ENCODE peak calls at places on chromosome 7, in five cellular contexts. J, F, B, Y and P are unnamed samples.

GRCh38 chr7:114922652-114923402 is 933 bp downstream of the MDFIC start:
- DNase-seq in J (peak), Y (peak), B (peak), F (peak), P (peak)

GRCh38 chr7:2170576-2171521 is 61.9 kb downstream of the MAD1L1 start:
- DNase-seq in J (no peak), B (no peak), F (no peak), Y (no peak), P (no peak)

GRCh38 chr7:65216469-65216868 is 157.2 kb upstream of the ZNF92 start:
- DNase-seq in F (peak), B (peak), J (no peak), Y (peak), P (peak)

GRCh38 chr7:118352854-118353453 is 128.4 kb downstream of the ANKRD7 start:
- DNase-seq in F (no peak), Y (no peak), J (no peak), B (no peak), P (peak)

GRCh38 chr7:42283553-42283952 is 46.5 kb upstream of the GLI3 start:
- DNase-seq in B (no peak), Y (no peak), J (no peak), F (no peak), P (no peak)

GRCh38 chr7:87330942-87331341 is 14.5 kb upstream of the CROT start:
- DNase-seq in B (no peak), J (no peak), Y (no peak), F (peak), P (no peak)

GRCh38 chr7:66125052-66125694 is 10.5 kb downstream of the CRCP start:
- DNase-seq in B (no peak), Y (no peak), J (no peak), F (no peak), P (no peak)

GRCh38 chr7:128682125-128682524 is 10.0 kb downstream of the GARIN1A start:
- DNase-seq in Y (no peak), F (no peak), B (no peak), J (no peak), P (no peak)

GRCh38 chr7:93856319-93856718 is 34.2 kb downstream of the TFPI2 start:
- DNase-seq in F (no peak), B (no peak), J (no peak), Y (no peak), P (no peak)

GRCh38 chr7:26508481-26508880 is 216.8 kb downstream of the SNX10 start:
- DNase-seq in F (no peak), B (no peak), J (no peak), Y (no peak), P (no peak)

GRCh38 chr7:122397381-122397780 is 92.8 kb upstream of the FEZF1 start:
- DNase-seq in F (no peak), Y (no peak), J (no peak), B (no peak), P (peak)

GRCh38 chr7:131480384-131481315 is 75.8 kb downstream of the PODXL start:
- DNase-seq in Y (no peak), J (no peak), F (no peak), B (no peak), P (no peak)

GRCh38 chr7:71752171-71752935 is 620.4 kb downstream of the GALNT17 start:
- DNase-seq in B (peak), F (peak), Y (peak), J (no peak), P (peak)

GRCh38 chr7:87028636-87029035 is 30.8 kb downstream of the ELAPOR2 start:
- DNase-seq in Y (no peak), J (no peak), B (no peak), F (no peak), P (no peak)

GRCh38 chr7:29840701-29841100 is 34.4 kb downstream of the WIPF3 start:
- DNase-seq in F (no peak), J (no peak), Y (no peak), B (no peak), P (no peak)

GRCh38 chr7:87416682-87417587 is 58.5 kb downstream of the ABCB4 start:
- DNase-seq in Y (peak), J (no peak), B (no peak), F (peak), P (peak)

GRCh38 chr7:106588576-106589494 is 72.1 kb downstream of the CCDC71L start:
- DNase-seq in B (no peak), F (no peak), J (no peak), Y (no peak), P (no peak)

GRCh38 chr7:150410680-150411346 is 31.7 kb downstream of the ZNF775 start:
- DNase-seq in F (no peak), Y (no peak), J (no peak), B (no peak), P (no peak)

GRCh38 chr7:56256108-56256507 is 139.9 kb upstream of the NUPR2 start:
- DNase-seq in B (no peak), F (no peak), Y (no peak), J (no peak), P (no peak)

GRCh38 chr7:113026941-113027340 is 59.7 kb downstream of the GPR85 start:
- DNase-seq in B (no peak), J (no peak), F (no peak), Y (no peak), P (peak)

GRCh38 chr7:87876759-87877234 is 504 bp downstream of the DBF4 start:
- DNase-seq in F (peak), B (peak), J (peak), Y (peak), P (peak)

GRCh38 chr7:128215739-128216138 is 25.3 kb upstream of the LEP start:
- DNase-seq in J (no peak), B (no peak), Y (peak), F (no peak), P (peak)

GRCh38 chr7:51138121-51139085 is 178.2 kb downstream of the COBL start:
- DNase-seq in J (no peak), Y (no peak), B (no peak), F (no peak), P (no peak)

GRCh38 chr7:22267989-22268615 is 88.9 kb downstream of the RAPGEF5 start:
- DNase-seq in Y (no peak), J (no peak), F (no peak), B (no peak), P (no peak)

GRCh38 chr7:15783971-15784693 is 97.6 kb upstream of the MEOX2 start:
- DNase-seq in F (no peak), B (no peak), J (no peak), Y (no peak), P (no peak)

GRCh38 chr7:94154182-94154581 is 150.0 kb upstream of the BET1 start:
- DNase-seq in B (no peak), Y (no peak), F (no peak), J (no peak), P (no peak)

GRCh38 chr7:106848851-106849442 is 16.1 kb upstream of the PIK3CG start:
- DNase-seq in F (no peak), J (no peak), Y (no peak), B (no peak), P (no peak)

GRCh38 chr7:159145544-159145891 is 851 bp upstream of the VIPR2 start:
- DNase-seq in Y (no peak), J (peak), F (no peak), B (no peak), P (no peak)

GRCh38 chr7:158007697-158008257 is 579.8 kb downstream of the PTPRN2 start:
- DNase-seq in B (no peak), F (no peak), Y (no peak), J (no peak), P (no peak)

GRCh38 chr7:51123322-51124021 is 193.1 kb downstream of the COBL start:
- DNase-seq in F (no peak), J (no peak), Y (peak), B (no peak), P (peak)

GRCh38 chr7:80661729-80662128 is 23.3 kb downstream of the CD36 start:
- DNase-seq in Y (no peak), B (no peak), J (no peak), F (no peak), P (no peak)

GRCh38 chr7:11540271-11540761 is 291.7 kb downstream of the THSD7A start:
- DNase-seq in B (no peak), J (no peak), F (peak), Y (peak), P (peak)

GRCh38 chr7:107398161-107398560 is 71.7 kb upstream of the GPR22 start:
- DNase-seq in Y (no peak), F (no peak), J (no peak), B (no peak), P (no peak)

GRCh38 chr7:100583132-100584045 is 2.5 kb downstream of the LRCH4 start:
- DNase-seq in F (peak), Y (peak), J (peak), B (peak), P (peak)

GRCh38 chr7:142405122-142405765 is 147.4 kb upstream of the PRSS58 start:
- DNase-seq in F (no peak), Y (no peak), J (no peak), B (no peak), P (peak)

GRCh38 chr7:105673367-105674188 is 92.3 kb upstream of the EFCAB10 start:
- DNase-seq in J (no peak), Y (no peak), F (peak), B (peak), P (no peak)

GRCh38 chr7:122092964-122093797 is 50.9 kb downstream of the AASS start:
- DNase-seq in Y (peak), F (peak), J (peak), B (peak), P (peak)

GRCh38 chr7:92584953-92585352 is 5.2 kb downstream of the FAM133B start:
- DNase-seq in B (no peak), Y (no peak), J (no peak), F (peak), P (no peak)

GRCh38 chr7:16811555-16811954 is 6.8 kb upstream of the AGR2 start:
- DNase-seq in F (no peak), Y (no peak), J (no peak), B (no peak), P (no peak)

GRCh38 chr7:33932832-33933468 is 27.6 kb downstream of the BMPER start:
- DNase-seq in B (peak), Y (peak), J (peak), F (peak), P (peak)

GRCh38 chr7:33933611-33934281 is 28.4 kb downstream of the BMPER start:
- DNase-seq in Y (no peak), J (no peak), F (no peak), B (no peak), P (no peak)

GRCh38 chr7:33932221-33932620 is 26.9 kb downstream of the BMPER start:
- DNase-seq in J (no peak), B (no peak), Y (no peak), F (no peak), P (no peak)

GRCh38 chr7:33926535-33926934 is 21.2 kb downstream of the BMPER start:
- DNase-seq in J (no peak), Y (no peak), B (no peak), F (no peak), P (peak)

GRCh38 chr7:33928986-33929385 is 23.6 kb downstream of the BMPER start:
- DNase-seq in J (no peak), Y (no peak), B (no peak), F (no peak), P (no peak)
- H3K27ac ChIP-seq in J (no peak), Y (no peak), B (no peak), F (no peak), P (peak)

GRCh38 chr7:4709187-4709586 is 27.1 kb downstream of the FOXK1 start:
- DNase-seq in J (no peak), B (no peak), F (no peak), Y (no peak), P (no peak)
- TF ChIP-seq CTCF in J (no peak), B (no peak), F (no peak), Y (no peak), P (no peak)

DNA sequence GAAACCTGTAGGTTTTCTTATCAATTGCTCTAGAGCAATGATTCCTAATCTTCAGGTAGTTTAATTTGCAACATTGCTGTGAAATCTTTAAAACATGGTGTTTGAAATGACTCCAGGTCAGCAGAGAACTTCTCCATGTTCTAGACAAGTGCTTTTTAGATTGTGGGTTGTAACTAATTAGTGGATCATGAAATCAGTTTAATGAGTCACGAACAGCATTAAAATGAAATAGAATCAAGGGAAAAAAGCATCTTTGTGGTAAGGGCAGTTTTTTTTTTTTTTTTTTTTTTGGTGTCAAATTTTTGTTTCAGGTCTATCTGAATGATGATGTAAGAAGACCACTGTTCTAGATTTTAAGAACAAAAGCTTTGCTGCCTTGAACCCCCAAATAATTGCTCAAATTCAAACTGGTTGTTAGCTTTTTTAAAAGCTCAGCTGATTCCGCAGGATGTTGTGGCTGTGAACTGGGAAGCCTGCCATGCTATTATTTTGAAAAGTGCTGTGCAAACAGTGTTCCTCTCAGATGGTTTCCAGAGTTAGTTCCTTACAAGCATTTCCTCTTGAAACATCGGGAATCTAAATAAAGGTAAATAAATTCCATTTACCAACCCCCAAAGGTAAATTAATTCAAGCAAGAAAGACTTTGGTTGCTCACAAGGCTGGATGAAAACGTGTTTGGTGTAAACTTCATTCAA is 13.1 kb upstream of the PDK4 start:
- DNase-seq in B (no peak), Y (peak), J (no peak), F (no peak), P (no peak)
- H3K27ac ChIP-seq in B (peak), Y (peak), J (peak), F (peak), P (peak)

DNA sequence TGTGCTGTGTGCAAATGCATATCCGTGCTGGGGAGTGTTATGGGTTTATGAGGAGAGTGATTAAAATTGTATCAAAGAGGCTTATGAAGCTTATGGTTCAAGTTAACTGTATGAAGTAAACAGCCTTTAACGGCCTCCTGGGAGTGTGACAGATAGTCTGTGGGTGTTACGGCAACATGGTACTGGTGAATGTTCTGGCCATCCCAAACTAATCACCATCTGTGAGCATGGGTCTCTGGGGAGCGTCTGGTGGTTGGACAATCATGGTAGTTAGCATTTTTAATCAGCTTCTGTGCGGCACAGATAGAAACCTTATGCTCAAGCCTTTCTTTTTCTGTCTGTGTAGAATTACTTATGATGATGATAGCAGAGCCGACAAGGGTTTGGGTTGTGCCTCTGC is 601.8 kb upstream of the GALNT17 start:
- DNase-seq in F (no peak), B (no peak), J (no peak), Y (no peak), P (no peak)
- TF ChIP-seq CTCF in F (no peak), B (no peak), J (no peak), Y (no peak), P (no peak)

GRCh38 chr7:6443372-6443941 is 4.3 kb downstream of the DAGLB start:
- DNase-seq in F (no peak), B (peak), J (no peak), Y (no peak), P (peak)
- H3K27ac ChIP-seq in F (no peak), B (no peak), J (no peak), Y (no peak), P (no peak)

DNA sequence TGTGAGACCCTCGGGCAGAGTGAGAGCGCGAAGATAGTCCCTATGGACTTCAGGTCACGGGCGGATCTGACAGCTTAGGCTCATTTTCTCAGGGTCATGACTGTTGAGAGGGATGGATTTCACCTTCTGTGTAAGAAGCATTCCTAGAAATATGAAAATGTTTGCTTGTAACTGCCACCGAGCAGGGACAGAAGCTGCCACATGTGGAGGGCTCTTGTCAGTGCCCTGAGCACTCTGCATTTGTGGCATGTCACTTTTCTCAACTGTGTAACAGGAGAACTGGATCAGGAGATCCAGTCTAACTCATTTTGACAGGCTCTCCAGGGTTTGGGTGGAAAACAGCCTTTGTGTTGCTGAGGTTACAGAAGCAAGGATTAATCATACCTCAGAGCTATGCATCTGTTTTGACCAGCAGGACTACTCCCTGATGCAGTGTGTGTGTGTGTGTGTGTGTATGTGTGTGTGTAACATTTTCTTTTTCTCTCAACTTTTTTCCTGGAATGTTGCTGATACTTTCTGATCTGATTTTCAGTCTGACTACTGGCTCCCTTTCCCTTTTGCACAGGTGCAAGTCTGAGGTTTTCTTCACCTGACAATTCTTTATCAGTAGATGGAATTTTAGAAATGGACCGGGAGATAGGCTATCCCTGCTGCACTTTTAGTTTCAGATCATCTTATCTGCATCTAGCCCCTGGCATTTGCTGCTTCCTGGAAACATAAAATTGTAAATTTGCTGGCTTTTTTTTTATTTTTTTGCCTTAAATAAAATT is 183.3 kb downstream of the STK31 start:
- DNase-seq in F (no peak), Y (no peak), B (no peak), J (no peak), P (peak)
- TF ChIP-seq CTCF in F (no peak), Y (no peak), B (no peak), J (no peak), P (no peak)

DNA sequence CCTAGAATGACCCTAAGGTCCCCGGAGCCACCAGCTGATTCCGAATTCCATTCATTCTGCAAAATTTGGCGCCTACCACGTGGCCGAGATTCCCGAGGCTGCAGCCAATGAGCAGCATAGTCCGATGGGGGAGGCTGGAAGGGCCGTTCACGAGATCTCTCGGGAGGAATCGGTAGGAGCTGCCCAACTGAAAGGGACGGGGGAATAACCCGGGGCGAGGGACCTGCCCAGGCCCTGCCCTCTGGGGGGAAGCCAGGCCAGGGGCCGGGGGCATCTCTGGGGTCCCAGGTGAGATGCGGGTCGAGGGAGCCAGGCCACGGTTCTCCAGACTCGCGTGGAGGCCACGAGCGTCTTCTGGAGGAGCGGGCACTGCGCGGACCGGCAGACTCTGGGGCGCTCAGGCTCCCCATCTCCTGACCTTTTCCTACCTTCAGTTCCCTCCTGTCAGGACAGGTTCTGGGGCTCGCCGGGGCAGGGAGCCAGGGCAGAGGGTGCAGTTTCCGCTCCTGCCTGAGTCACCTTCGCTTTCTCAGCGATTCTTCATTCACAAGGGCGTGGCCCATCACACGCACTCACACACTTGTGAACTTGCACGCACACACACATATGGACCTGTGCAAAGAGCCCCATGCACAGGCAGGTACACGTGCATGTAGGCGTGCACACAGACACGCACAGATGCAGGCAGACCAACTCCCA is 173.4 kb downstream of the RNF216 start:
- DNase-seq in J (no peak), B (no peak), F (no peak), Y (no peak), P (no peak)
- H3K27ac ChIP-seq in J (no peak), B (no peak), F (no peak), Y (no peak), P (no peak)